ENCODE peak calls at places on chromosomes 6 and 20, in nine cellular contexts. One of them, this sample, is unnamed.

GRCh38 chr6:132929141-132929540 is 114.8 kb downstream of the RPS12 start:
- DNase-seq in dorsolateral prefrontal cortex: no peak
- DNase-seq in uterus: no peak
- DNase-seq in right lobe of liver: no peak
- DNase-seq in retinal pigment epithelial cell: no peak
- DNase-seq in CD4-positive, CD25-positive, alpha-beta regulatory T cell: no peak
- DNase-seq in NB4: no peak
- DNase-seq in GM23248: peak
- DNase-seq in aorta: no peak
- DNase-seq in this sample: no peak

GRCh38 chr6:136108591-136108990 is 141.5 kb downstream of the MTFR2 start:
- DNase-seq in dorsolateral prefrontal cortex: no peak
- DNase-seq in uterus: no peak
- DNase-seq in right lobe of liver: no peak
- DNase-seq in retinal pigment epithelial cell: no peak
- DNase-seq in CD4-positive, CD25-positive, alpha-beta regulatory T cell: no peak
- DNase-seq in NB4: no peak
- DNase-seq in GM23248: no peak
- DNase-seq in aorta: no peak
- DNase-seq in this sample: no peak

GRCh38 chr20:25309395-25310267 is 61.7 kb downstream of the PYGB start:
- DNase-seq in dorsolateral prefrontal cortex: no peak
- DNase-seq in uterus: peak
- DNase-seq in right lobe of liver: peak
- DNase-seq in retinal pigment epithelial cell: peak
- DNase-seq in CD4-positive, CD25-positive, alpha-beta regulatory T cell: no peak
- DNase-seq in NB4: peak
- DNase-seq in GM23248: peak
- DNase-seq in aorta: peak
- DNase-seq in this sample: peak

GRCh38 chr6:125586074-125586473 is 163.4 kb upstream of the HEY2 start:
- DNase-seq in dorsolateral prefrontal cortex: no peak
- DNase-seq in uterus: no peak
- DNase-seq in right lobe of liver: no peak
- DNase-seq in retinal pigment epithelial cell: no peak
- DNase-seq in CD4-positive, CD25-positive, alpha-beta regulatory T cell: no peak
- DNase-seq in NB4: no peak
- DNase-seq in GM23248: peak
- DNase-seq in aorta: no peak
- DNase-seq in this sample: no peak

GRCh38 chr6:131729550-131729949 is 18.7 kb upstream of the CTAGE9 start:
- DNase-seq in dorsolateral prefrontal cortex: no peak
- DNase-seq in uterus: no peak
- DNase-seq in right lobe of liver: no peak
- DNase-seq in retinal pigment epithelial cell: no peak
- DNase-seq in CD4-positive, CD25-positive, alpha-beta regulatory T cell: no peak
- DNase-seq in NB4: no peak
- DNase-seq in GM23248: no peak
- DNase-seq in aorta: no peak
- DNase-seq in this sample: no peak

GRCh38 chr6:167827588-167828324 is 1.0 kb downstream of the AFDN start:
- DNase-seq in dorsolateral prefrontal cortex: peak
- DNase-seq in uterus: peak
- DNase-seq in right lobe of liver: peak
- DNase-seq in retinal pigment epithelial cell: no peak
- DNase-seq in CD4-positive, CD25-positive, alpha-beta regulatory T cell: no peak
- DNase-seq in NB4: no peak
- DNase-seq in GM23248: peak
- DNase-seq in aorta: peak
- DNase-seq in this sample: no peak

GRCh38 chr6:150247803-150248202 is 105.0 kb downstream of the PPP1R14C start:
- DNase-seq in dorsolateral prefrontal cortex: no peak
- DNase-seq in uterus: no peak
- DNase-seq in right lobe of liver: no peak
- DNase-seq in retinal pigment epithelial cell: no peak
- DNase-seq in CD4-positive, CD25-positive, alpha-beta regulatory T cell: no peak
- DNase-seq in NB4: no peak
- DNase-seq in GM23248: no peak
- DNase-seq in aorta: no peak
- DNase-seq in this sample: no peak

GRCh38 chr6:123888779-123889513 is 85.3 kb downstream of the NKAIN2 start:
- DNase-seq in dorsolateral prefrontal cortex: peak
- DNase-seq in uterus: no peak
- DNase-seq in right lobe of liver: no peak
- DNase-seq in retinal pigment epithelial cell: no peak
- DNase-seq in CD4-positive, CD25-positive, alpha-beta regulatory T cell: no peak
- DNase-seq in NB4: no peak
- DNase-seq in GM23248: no peak
- DNase-seq in aorta: no peak
- DNase-seq in this sample: no peak

GRCh38 chr20:22462975-22463914 is 121.1 kb downstream of the FOXA2 start:
- DNase-seq in dorsolateral prefrontal cortex: no peak
- DNase-seq in uterus: no peak
- DNase-seq in right lobe of liver: no peak
- DNase-seq in retinal pigment epithelial cell: no peak
- DNase-seq in CD4-positive, CD25-positive, alpha-beta regulatory T cell: no peak
- DNase-seq in NB4: peak
- DNase-seq in GM23248: peak
- DNase-seq in aorta: no peak
- DNase-seq in this sample: no peak

GRCh38 chr6:25363429-25363828 is 84.3 kb downstream of the CARMIL1 start:
- DNase-seq in dorsolateral prefrontal cortex: no peak
- DNase-seq in uterus: no peak
- DNase-seq in right lobe of liver: no peak
- DNase-seq in retinal pigment epithelial cell: no peak
- DNase-seq in CD4-positive, CD25-positive, alpha-beta regulatory T cell: no peak
- DNase-seq in NB4: peak
- DNase-seq in GM23248: no peak
- DNase-seq in aorta: no peak
- DNase-seq in this sample: no peak

GRCh38 chr6:52727908-52728307 is 35.4 kb downstream of the GSTA2 start:
- DNase-seq in dorsolateral prefrontal cortex: no peak
- DNase-seq in uterus: no peak
- DNase-seq in right lobe of liver: no peak
- DNase-seq in retinal pigment epithelial cell: no peak
- DNase-seq in CD4-positive, CD25-positive, alpha-beta regulatory T cell: no peak
- DNase-seq in NB4: no peak
- DNase-seq in GM23248: no peak
- DNase-seq in aorta: no peak
- DNase-seq in this sample: no peak

GRCh38 chr20:57718490-57719009 is 8.7 kb upstream of the PMEPA1 start:
- DNase-seq in dorsolateral prefrontal cortex: peak
- DNase-seq in uterus: peak
- DNase-seq in right lobe of liver: peak
- DNase-seq in retinal pigment epithelial cell: peak
- DNase-seq in CD4-positive, CD25-positive, alpha-beta regulatory T cell: peak
- DNase-seq in NB4: peak
- DNase-seq in GM23248: peak
- DNase-seq in aorta: peak
- DNase-seq in this sample: peak

GRCh38 chr6:136959471-136959891 is 37.4 kb downstream of the SLC35D3 start:
- DNase-seq in dorsolateral prefrontal cortex: no peak
- DNase-seq in uterus: no peak
- DNase-seq in right lobe of liver: no peak
- DNase-seq in retinal pigment epithelial cell: no peak
- DNase-seq in CD4-positive, CD25-positive, alpha-beta regulatory T cell: no peak
- DNase-seq in NB4: no peak
- DNase-seq in GM23248: no peak
- DNase-seq in aorta: no peak
- DNase-seq in this sample: no peak

GRCh38 chr20:64069614-64070243 is 6.7 kb downstream of the TCEA2 start:
- DNase-seq in dorsolateral prefrontal cortex: no peak
- DNase-seq in uterus: no peak
- DNase-seq in right lobe of liver: no peak
- DNase-seq in retinal pigment epithelial cell: no peak
- DNase-seq in CD4-positive, CD25-positive, alpha-beta regulatory T cell: no peak
- DNase-seq in NB4: peak
- DNase-seq in GM23248: peak
- DNase-seq in aorta: no peak
- DNase-seq in this sample: no peak

GRCh38 chr20:46261456-46262253 is 46.6 kb downstream of the CDH22 start:
- DNase-seq in dorsolateral prefrontal cortex: no peak
- DNase-seq in uterus: no peak
- DNase-seq in right lobe of liver: no peak
- DNase-seq in retinal pigment epithelial cell: no peak
- DNase-seq in CD4-positive, CD25-positive, alpha-beta regulatory T cell: no peak
- DNase-seq in NB4: no peak
- DNase-seq in GM23248: no peak
- DNase-seq in aorta: no peak
- DNase-seq in this sample: no peak

GRCh38 chr6:156955494-156956183 is 178.5 kb downstream of the ARID1B start:
- DNase-seq in dorsolateral prefrontal cortex: no peak
- DNase-seq in uterus: no peak
- DNase-seq in right lobe of liver: peak
- DNase-seq in retinal pigment epithelial cell: no peak
- DNase-seq in CD4-positive, CD25-positive, alpha-beta regulatory T cell: no peak
- DNase-seq in NB4: peak
- DNase-seq in GM23248: no peak
- DNase-seq in aorta: no peak
- DNase-seq in this sample: no peak

DNA sequence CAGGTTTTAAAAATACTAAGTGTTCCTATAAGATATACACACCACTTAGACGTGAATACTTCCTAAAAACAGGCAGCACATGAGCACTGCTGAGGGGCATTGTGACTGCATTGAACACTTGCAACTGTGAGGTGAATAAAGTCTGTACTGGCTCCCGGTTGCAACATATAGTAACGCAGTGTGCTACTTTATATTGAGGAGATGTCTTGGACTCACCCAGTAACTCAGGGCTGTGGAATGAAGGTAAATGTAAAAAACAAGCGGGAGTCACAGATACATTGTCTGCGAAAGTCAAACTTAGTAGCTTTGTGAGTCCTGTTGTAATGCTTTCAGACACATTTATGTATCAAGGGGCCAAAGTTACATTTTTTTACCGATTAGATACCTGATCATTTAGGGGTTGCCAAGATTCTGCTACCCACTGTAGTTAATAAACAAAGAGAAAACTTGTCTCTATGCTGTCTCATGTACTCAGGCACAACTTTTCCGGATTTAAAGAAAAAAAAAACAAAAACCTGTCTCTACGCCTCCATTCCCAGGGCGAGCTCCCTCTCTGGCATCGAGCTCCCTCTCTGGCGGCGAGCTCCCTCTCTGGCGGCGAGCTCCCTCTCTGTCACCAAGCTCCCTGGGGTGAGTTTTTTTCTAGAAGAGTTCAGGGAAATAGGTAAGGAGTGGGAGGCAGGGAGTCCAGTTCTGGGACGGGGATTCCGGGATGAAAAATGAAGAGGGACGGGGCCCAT is 16.8 kb upstream of the HLA-A start:
- DNase-seq in dorsolateral prefrontal cortex: no peak
- DNase-seq in uterus: no peak
- DNase-seq in right lobe of liver: no peak
- DNase-seq in retinal pigment epithelial cell: no peak
- DNase-seq in CD4-positive, CD25-positive, alpha-beta regulatory T cell: no peak
- DNase-seq in NB4: peak
- DNase-seq in GM23248: peak
- DNase-seq in aorta: no peak
- DNase-seq in this sample: no peak
- H3K4me3 ChIP-seq in dorsolateral prefrontal cortex: no peak
- H3K4me3 ChIP-seq in uterus: no peak
- H3K4me3 ChIP-seq in right lobe of liver: peak
- H3K4me3 ChIP-seq in retinal pigment epithelial cell: no peak
- H3K4me3 ChIP-seq in CD4-positive, CD25-positive, alpha-beta regulatory T cell: peak
- H3K4me3 ChIP-seq in NB4: no peak
- H3K4me3 ChIP-seq in GM23248: peak
- H3K4me3 ChIP-seq in aorta: no peak
- H3K4me3 ChIP-seq in this sample: no peak

GRCh38 chr6:23533311-23533710 is 592.7 kb upstream of the NRSN1 start:
- DNase-seq in dorsolateral prefrontal cortex: no peak
- DNase-seq in uterus: no peak
- DNase-seq in right lobe of liver: no peak
- DNase-seq in retinal pigment epithelial cell: no peak
- DNase-seq in CD4-positive, CD25-positive, alpha-beta regulatory T cell: no peak
- DNase-seq in NB4: no peak
- DNase-seq in GM23248: no peak
- DNase-seq in aorta: no peak
- DNase-seq in this sample: no peak

GRCh38 chr6:23531666-23532065 is 594.3 kb upstream of the NRSN1 start:
- DNase-seq in dorsolateral prefrontal cortex: no peak
- DNase-seq in uterus: no peak
- DNase-seq in right lobe of liver: no peak
- DNase-seq in retinal pigment epithelial cell: no peak
- DNase-seq in CD4-positive, CD25-positive, alpha-beta regulatory T cell: no peak
- DNase-seq in NB4: no peak
- DNase-seq in GM23248: no peak
- DNase-seq in aorta: no peak
- DNase-seq in this sample: no peak

GRCh38 chr6:23532227-23532626 is 593.8 kb upstream of the NRSN1 start:
- DNase-seq in dorsolateral prefrontal cortex: no peak
- DNase-seq in uterus: no peak
- DNase-seq in right lobe of liver: no peak
- DNase-seq in retinal pigment epithelial cell: no peak
- DNase-seq in CD4-positive, CD25-positive, alpha-beta regulatory T cell: no peak
- DNase-seq in NB4: no peak
- DNase-seq in GM23248: peak
- DNase-seq in aorta: no peak
- DNase-seq in this sample: no peak

GRCh38 chr6:23535071-23535470 is 590.9 kb upstream of the NRSN1 start:
- DNase-seq in dorsolateral prefrontal cortex: no peak
- DNase-seq in uterus: no peak
- DNase-seq in right lobe of liver: no peak
- DNase-seq in retinal pigment epithelial cell: no peak
- DNase-seq in CD4-positive, CD25-positive, alpha-beta regulatory T cell: no peak
- DNase-seq in NB4: no peak
- DNase-seq in GM23248: peak
- DNase-seq in aorta: no peak
- DNase-seq in this sample: no peak

GRCh38 chr6:23533954-23534725 is 591.9 kb upstream of the NRSN1 start:
- DNase-seq in dorsolateral prefrontal cortex: no peak
- DNase-seq in uterus: no peak
- DNase-seq in right lobe of liver: no peak
- DNase-seq in retinal pigment epithelial cell: peak
- DNase-seq in CD4-positive, CD25-positive, alpha-beta regulatory T cell: no peak
- DNase-seq in NB4: no peak
- DNase-seq in GM23248: peak
- DNase-seq in aorta: no peak
- DNase-seq in this sample: no peak
- H3K4me3 ChIP-seq in dorsolateral prefrontal cortex: no peak
- H3K4me3 ChIP-seq in uterus: no peak
- H3K4me3 ChIP-seq in right lobe of liver: no peak
- H3K4me3 ChIP-seq in retinal pigment epithelial cell: no peak
- H3K4me3 ChIP-seq in CD4-positive, CD25-positive, alpha-beta regulatory T cell: no peak
- H3K4me3 ChIP-seq in NB4: no peak
- H3K4me3 ChIP-seq in GM23248: no peak
- H3K4me3 ChIP-seq in aorta: no peak
- H3K4me3 ChIP-seq in this sample: no peak

GRCh38 chr6:68951350-68951749 is 316.3 kb downstream of the ADGRB3 start:
- DNase-seq in dorsolateral prefrontal cortex: peak
- DNase-seq in uterus: no peak
- DNase-seq in right lobe of liver: no peak
- DNase-seq in retinal pigment epithelial cell: no peak
- DNase-seq in CD4-positive, CD25-positive, alpha-beta regulatory T cell: no peak
- DNase-seq in NB4: no peak
- DNase-seq in GM23248: no peak
- DNase-seq in aorta: no peak
- DNase-seq in this sample: no peak
- H3K4me3 ChIP-seq in dorsolateral prefrontal cortex: no peak
- H3K4me3 ChIP-seq in uterus: no peak
- H3K4me3 ChIP-seq in right lobe of liver: no peak
- H3K4me3 ChIP-seq in retinal pigment epithelial cell: no peak
- H3K4me3 ChIP-seq in CD4-positive, CD25-positive, alpha-beta regulatory T cell: no peak
- H3K4me3 ChIP-seq in NB4: no peak
- H3K4me3 ChIP-seq in GM23248: no peak
- H3K4me3 ChIP-seq in aorta: no peak
- H3K4me3 ChIP-seq in this sample: no peak

GRCh38 chr6:153090241-153090930 is 40.7 kb downstream of the RGS17 start:
- DNase-seq in dorsolateral prefrontal cortex: no peak
- DNase-seq in uterus: no peak
- DNase-seq in right lobe of liver: no peak
- DNase-seq in retinal pigment epithelial cell: peak
- DNase-seq in CD4-positive, CD25-positive, alpha-beta regulatory T cell: no peak
- DNase-seq in NB4: no peak
- DNase-seq in GM23248: peak
- DNase-seq in aorta: no peak
- DNase-seq in this sample: no peak
- H3K4me3 ChIP-seq in dorsolateral prefrontal cortex: no peak
- H3K4me3 ChIP-seq in uterus: no peak
- H3K4me3 ChIP-seq in right lobe of liver: no peak
- H3K4me3 ChIP-seq in retinal pigment epithelial cell: no peak
- H3K4me3 ChIP-seq in CD4-positive, CD25-positive, alpha-beta regulatory T cell: no peak
- H3K4me3 ChIP-seq in NB4: no peak
- H3K4me3 ChIP-seq in GM23248: no peak
- H3K4me3 ChIP-seq in aorta: no peak
- H3K4me3 ChIP-seq in this sample: no peak

This sample was measured in RWPE2.